ENCODE peak calls at places on chromosomes 1 and 21, in five cellular contexts. One of them, this sample, is unnamed.

GRCh38 chr1:24910751-24911650 is 19.1 kb downstream of the RUNX3 start:
- DNase-seq in A673: no peak
- DNase-seq in OCI-LY7: no peak
- DNase-seq in substantia nigra: no peak
- DNase-seq in cardiac muscle cell: peak; percentile 14
- DNase-seq in this sample: peak; percentile 63

GRCh38 chr1:185695299-185695698 is 38.9 kb upstream of the HMCN1 start:
- DNase-seq in substantia nigra: no peak
- DNase-seq in OCI-LY7: peak; percentile 22
- DNase-seq in cardiac muscle cell: no peak
- DNase-seq in A673: peak; percentile 76
- DNase-seq in this sample: no peak

GRCh38 chr1:11395616-11396015 is 83.3 kb upstream of the DISP3 start:
- DNase-seq in cardiac muscle cell: no peak
- DNase-seq in substantia nigra: no peak
- DNase-seq in A673: no peak
- DNase-seq in OCI-LY7: no peak
- DNase-seq in this sample: no peak

GRCh38 chr1:74463301-74463988 is 49.0 kb downstream of the LRRC53 start:
- DNase-seq in OCI-LY7: no peak
- DNase-seq in substantia nigra: no peak
- DNase-seq in cardiac muscle cell: peak; percentile 62
- DNase-seq in A673: peak; percentile 4
- DNase-seq in this sample: no peak

GRCh38 chr1:84861516-84861915 is 31.5 kb downstream of the LPAR3 start:
- DNase-seq in substantia nigra: no peak
- DNase-seq in A673: no peak
- DNase-seq in OCI-LY7: no peak
- DNase-seq in cardiac muscle cell: no peak
- DNase-seq in this sample: no peak

GRCh38 chr1:111948209-111949131 is 41.0 kb downstream of the KCND3 start:
- DNase-seq in substantia nigra: no peak
- DNase-seq in cardiac muscle cell: peak; percentile 21
- DNase-seq in A673: no peak
- DNase-seq in OCI-LY7: no peak
- DNase-seq in this sample: no peak

GRCh38 chr1:172383541-172383940 is 36.9 kb upstream of the C1orf105 start:
- DNase-seq in A673: peak; percentile 38
- DNase-seq in cardiac muscle cell: peak; percentile 66
- DNase-seq in OCI-LY7: no peak
- DNase-seq in substantia nigra: no peak
- DNase-seq in this sample: no peak

GRCh38 chr1:21705303-21705980 is 36.3 kb upstream of the RAP1GAP start:
- DNase-seq in OCI-LY7: no peak
- DNase-seq in A673: no peak
- DNase-seq in cardiac muscle cell: no peak
- DNase-seq in substantia nigra: peak; percentile 28
- DNase-seq in this sample: no peak

GRCh38 chr1:234079896-234080295 is 175.4 kb downstream of the SLC35F3 start:
- DNase-seq in substantia nigra: no peak
- DNase-seq in cardiac muscle cell: no peak
- DNase-seq in OCI-LY7: no peak
- DNase-seq in A673: no peak
- DNase-seq in this sample: no peak

GRCh38 chr21:35683620-35684019 is 376.7 kb downstream of the SETD4 start:
- DNase-seq in A673: no peak
- DNase-seq in substantia nigra: no peak
- DNase-seq in OCI-LY7: no peak
- DNase-seq in cardiac muscle cell: no peak
- DNase-seq in this sample: no peak

GRCh38 chr1:79006564-79006963 is at the start of gene ADGRL4:
- DNase-seq in cardiac muscle cell: peak; percentile 82
- DNase-seq in OCI-LY7: no peak
- DNase-seq in A673: no peak
- DNase-seq in substantia nigra: no peak
- DNase-seq in this sample: peak; percentile 84

GRCh38 chr1:157334041-157334440 is 195.8 kb upstream of the ETV3 start:
- DNase-seq in cardiac muscle cell: no peak
- DNase-seq in substantia nigra: no peak
- DNase-seq in A673: no peak
- DNase-seq in OCI-LY7: no peak
- DNase-seq in this sample: no peak

GRCh38 chr1:65593516-65593915 is 173.0 kb downstream of the LEPR start:
- DNase-seq in OCI-LY7: no peak
- DNase-seq in substantia nigra: no peak
- DNase-seq in cardiac muscle cell: no peak
- DNase-seq in A673: no peak
- DNase-seq in this sample: no peak

GRCh38 chr1:63912643-63913042 is 138.8 kb downstream of the ROR1 start:
- DNase-seq in cardiac muscle cell: no peak
- DNase-seq in substantia nigra: no peak
- DNase-seq in OCI-LY7: no peak
- DNase-seq in A673: no peak
- DNase-seq in this sample: no peak

GRCh38 chr1:160255761-160256300 is 6.5 kb downstream of the DCAF8 start:
- DNase-seq in substantia nigra: no peak
- DNase-seq in cardiac muscle cell: no peak
- DNase-seq in A673: no peak
- DNase-seq in OCI-LY7: no peak
- DNase-seq in this sample: no peak

GRCh38 chr1:215007880-215008279 is 74.7 kb upstream of the KCNK2 start:
- DNase-seq in cardiac muscle cell: peak; percentile 45
- DNase-seq in OCI-LY7: no peak
- DNase-seq in A673: no peak
- DNase-seq in substantia nigra: no peak
- DNase-seq in this sample: no peak

DNA sequence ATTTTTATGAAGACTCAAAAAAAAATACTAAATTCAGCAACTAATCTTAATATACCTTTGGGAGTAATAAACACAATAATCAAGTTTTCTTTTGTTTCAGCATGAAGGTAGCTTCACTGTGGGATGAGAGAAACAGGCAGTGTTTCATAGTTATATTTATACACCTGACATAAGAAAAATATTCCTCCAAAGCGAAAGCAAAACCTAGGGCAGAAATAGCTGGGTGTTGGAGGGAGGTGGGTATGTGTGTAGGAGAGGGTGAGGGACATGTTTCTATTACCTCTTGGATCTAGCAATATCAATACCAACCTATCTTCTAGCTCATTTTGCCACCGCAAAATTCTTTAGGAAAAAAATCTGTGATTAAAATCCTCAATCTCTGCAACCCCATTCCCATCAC is 24.9 kb upstream of the MAN1A2 start:
- DNase-seq in OCI-LY7: no peak
- DNase-seq in cardiac muscle cell: no peak
- DNase-seq in substantia nigra: no peak
- DNase-seq in A673: no peak
- DNase-seq in this sample: no peak
- H3K27ac ChIP-seq in OCI-LY7: no peak overlapping the region
- H3K27ac ChIP-seq in cardiac muscle cell: no peak overlapping the region
- H3K27ac ChIP-seq in substantia nigra: no peak overlapping the region
- H3K27ac ChIP-seq in A673: no peak overlapping the region
- H3K27ac ChIP-seq in this sample: no peak overlapping the region

DNA sequence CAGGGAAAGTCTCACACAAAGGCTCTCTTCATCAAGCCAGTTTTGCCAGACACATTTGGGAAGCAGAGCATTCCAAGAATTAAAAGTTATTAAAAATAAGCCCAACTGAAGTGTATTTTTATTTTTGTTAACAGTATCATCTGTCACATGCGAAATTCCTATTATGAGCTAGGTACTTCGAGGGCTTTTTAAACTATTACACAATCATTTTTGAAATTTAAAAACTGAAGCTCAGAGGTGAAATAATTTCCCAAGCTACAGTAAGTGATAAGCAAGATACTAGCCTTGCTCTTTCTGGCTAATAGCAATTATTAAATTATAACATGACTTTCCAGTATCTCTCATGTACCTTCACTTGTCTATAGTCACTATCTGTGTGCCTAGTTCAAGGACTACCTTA is 12.0 kb upstream of the NRAS start:
- DNase-seq in A673: no peak
- DNase-seq in substantia nigra: no peak
- DNase-seq in OCI-LY7: no peak
- DNase-seq in cardiac muscle cell: no peak
- DNase-seq in this sample: no peak
- H3K27ac ChIP-seq in A673: no peak overlapping the region
- H3K27ac ChIP-seq in substantia nigra: no peak overlapping the region
- H3K27ac ChIP-seq in OCI-LY7: no peak overlapping the region
- H3K27ac ChIP-seq in cardiac muscle cell: no peak overlapping the region
- H3K27ac ChIP-seq in this sample: no peak overlapping the region

GRCh38 chr1:212121772-212122171 is 86.2 kb downstream of the DTL start:
- DNase-seq in A673: no peak
- DNase-seq in substantia nigra: no peak
- DNase-seq in cardiac muscle cell: no peak
- DNase-seq in OCI-LY7: no peak
- DNase-seq in this sample: no peak

GRCh38 chr1:212119863-212120262 is 84.3 kb downstream of the DTL start:
- DNase-seq in A673: no peak
- DNase-seq in substantia nigra: no peak
- DNase-seq in cardiac muscle cell: no peak
- DNase-seq in OCI-LY7: no peak
- DNase-seq in this sample: no peak

GRCh38 chr1:212119397-212119837 is 83.9 kb downstream of the DTL start:
- DNase-seq in A673: no peak
- DNase-seq in cardiac muscle cell: no peak
- DNase-seq in substantia nigra: no peak
- DNase-seq in OCI-LY7: peak; percentile 14
- DNase-seq in this sample: no peak

GRCh38 chr1:212118167-212118871 is 82.8 kb downstream of the DTL start:
- DNase-seq in cardiac muscle cell: peak; percentile 59
- DNase-seq in substantia nigra: no peak
- DNase-seq in A673: no peak
- DNase-seq in OCI-LY7: no peak
- DNase-seq in this sample: no peak

GRCh38 chr1:212118872-212119260 is 83.3 kb downstream of the DTL start:
- DNase-seq in cardiac muscle cell: no peak
- DNase-seq in A673: no peak
- DNase-seq in substantia nigra: no peak
- DNase-seq in OCI-LY7: peak; percentile 46
- DNase-seq in this sample: no peak
- H3K27ac ChIP-seq in cardiac muscle cell: peak overlapping the region; percentile 43
- H3K27ac ChIP-seq in A673: no peak overlapping the region
- H3K27ac ChIP-seq in substantia nigra: no peak overlapping the region
- H3K27ac ChIP-seq in OCI-LY7: peak overlapping the region; percentile 33
- H3K27ac ChIP-seq in this sample: no peak overlapping the region

GRCh38 chr1:5492861-5493260 is 499.4 kb downstream of the NPHP4 start:
- DNase-seq in substantia nigra: no peak
- DNase-seq in A673: no peak
- DNase-seq in cardiac muscle cell: no peak
- DNase-seq in OCI-LY7: no peak
- DNase-seq in this sample: no peak
- H3K27ac ChIP-seq in substantia nigra: no peak overlapping the region
- H3K27ac ChIP-seq in A673: no peak overlapping the region
- H3K27ac ChIP-seq in cardiac muscle cell: no peak overlapping the region
- H3K27ac ChIP-seq in OCI-LY7: no peak overlapping the region
- H3K27ac ChIP-seq in this sample: no peak overlapping the region

GRCh38 chr1:154747841-154748766 is 122.0 kb downstream of the KCNN3 start:
- DNase-seq in A673: no peak
- DNase-seq in cardiac muscle cell: peak; percentile 48
- DNase-seq in substantia nigra: no peak
- DNase-seq in OCI-LY7: no peak
- DNase-seq in this sample: peak; percentile 81

GRCh38 chr1:154745286-154745731 is 124.8 kb downstream of the KCNN3 start:
- DNase-seq in A673: no peak
- DNase-seq in substantia nigra: no peak
- DNase-seq in cardiac muscle cell: peak; percentile 23
- DNase-seq in OCI-LY7: no peak
- DNase-seq in this sample: no peak

GRCh38 chr1:154745750-154746425 is 124.2 kb downstream of the KCNN3 start:
- DNase-seq in cardiac muscle cell: no peak
- DNase-seq in substantia nigra: no peak
- DNase-seq in OCI-LY7: no peak
- DNase-seq in A673: no peak
- DNase-seq in this sample: no peak

GRCh38 chr1:154747380-154747779 is 122.7 kb downstream of the KCNN3 start:
- DNase-seq in A673: no peak
- DNase-seq in OCI-LY7: no peak
- DNase-seq in substantia nigra: no peak
- DNase-seq in cardiac muscle cell: no peak
- DNase-seq in this sample: no peak

GRCh38 chr1:154746620-154747299 is 123.3 kb downstream of the KCNN3 start:
- DNase-seq in cardiac muscle cell: no peak
- DNase-seq in A673: peak; percentile 21
- DNase-seq in substantia nigra: no peak
- DNase-seq in OCI-LY7: no peak
- DNase-seq in this sample: no peak
- H3K27ac ChIP-seq in cardiac muscle cell: no peak overlapping the region
- H3K27ac ChIP-seq in A673: no peak overlapping the region
- H3K27ac ChIP-seq in substantia nigra: no peak overlapping the region
- H3K27ac ChIP-seq in OCI-LY7: no peak overlapping the region
- H3K27ac ChIP-seq in this sample: no peak overlapping the region

GRCh38 chr1:244254467-244254866 is 197.2 kb downstream of the ADSS2 start:
- DNase-seq in OCI-LY7: no peak
- DNase-seq in cardiac muscle cell: no peak
- DNase-seq in A673: no peak
- DNase-seq in substantia nigra: no peak
- DNase-seq in this sample: no peak
- H3K27ac ChIP-seq in OCI-LY7: no peak overlapping the region
- H3K27ac ChIP-seq in cardiac muscle cell: no peak overlapping the region
- H3K27ac ChIP-seq in A673: no peak overlapping the region
- H3K27ac ChIP-seq in substantia nigra: no peak overlapping the region
- H3K27ac ChIP-seq in this sample: peak overlapping the region; percentile 29